ENCODE peak calls at places on chromosomes 12 and 14, in eight cellular contexts. K is HCEC 1CT; Q is NCI-H2171; V is astrocyte; E is NCI-H1092; Y is stimulated activated CD4-positive, alpha-beta T cell treated with anti-CD3 and anti-CD28 coated beads, Interleukin-15, amount 100 ng/mL, for 1 hour; H is BJ; Z is erythroblast. O is an unnamed sample.

GRCh38 chr12:5794156-5794555 is 150.9 kb downstream of the ANO2 start:
- DNase-seq in Z (no peak), H (no peak), Q (no peak), V (no peak), K (no peak), Y (no peak), E (no peak), O (peak)

GRCh38 chr12:89919241-89919906 is 210.7 kb upstream of the ATP2B1 start:
- DNase-seq in V (no peak), Q (no peak), E (no peak), Z (no peak), K (no peak), Y (no peak), H (no peak), O (no peak)

GRCh38 chr12:96502949-96503532 is 13.7 kb downstream of the CFAP54 start:
- DNase-seq in V (no peak), Q (no peak), H (no peak), Y (no peak), Z (no peak), E (no peak), K (no peak), O (no peak)

GRCh38 chr14:105149146-105149781 is 19.3 kb downstream of the JAG2 start:
- DNase-seq in K (no peak), E (no peak), Q (no peak), H (no peak), V (no peak), Z (no peak), Y (no peak), O (no peak)

GRCh38 chr14:103543721-103544626 is 15.0 kb downstream of the TRMT61A start:
- DNase-seq in V (no peak), K (no peak), Q (no peak), Z (no peak), E (peak), Y (no peak), H (no peak), O (no peak)

GRCh38 chr12:51873251-51873994 is 14.5 kb upstream of the ANKRD33 start:
- DNase-seq in V (no peak), Y (no peak), H (no peak), E (no peak), K (no peak), Q (no peak), Z (no peak), O (no peak)

GRCh38 chr14:69460093-69460701 is 24.3 kb upstream of the PLEKHD1 start:
- DNase-seq in Z (peak), Y (peak), V (peak), K (peak), H (peak), E (peak), Q (peak), O (peak)

GRCh38 chr14:103555559-103556337 is 6.7 kb downstream of the BAG5 start:
- DNase-seq in Y (no peak), H (no peak), V (no peak), Q (no peak), E (no peak), Z (no peak), K (no peak), O (no peak)

GRCh38 chr14:81319314-81319713 is 80.8 kb downstream of the STON2 start:
- DNase-seq in K (no peak), Q (no peak), V (no peak), Z (no peak), H (no peak), Y (no peak), E (no peak), O (peak)

GRCh38 chr12:111412007-111412829 is 6.5 kb downstream of the SH2B3 start:
- DNase-seq in Z (peak), Y (no peak), H (no peak), K (no peak), Q (no peak), E (no peak), V (no peak), O (peak)

GRCh38 chr14:89428556-89429196 is 11.6 kb upstream of the FOXN3 start:
- DNase-seq in K (no peak), V (peak), Q (peak), Z (no peak), E (no peak), H (no peak), Y (no peak), O (peak)

GRCh38 chr12:59431266-59431665 is 164.6 kb upstream of the SLC16A7 start:
- DNase-seq in Q (no peak), K (peak), Z (no peak), E (no peak), Y (no peak), V (no peak), H (no peak), O (no peak)